ENCODE peak calls at places on chromosomes 6 and 20, in seven cellular contexts. O, L, I, D, V, X and U are unnamed samples.
A peak's percentile ranks its signal among the peaks of the same experiment; 100 is the strongest.

GRCh38 chr20:63858393-63859165 is 2.7 kb upstream of the ABHD16B start:
- DNase-seq in O (no peak), L (peak; percentile 73), I (peak; percentile 63), D (peak; percentile 67), V (peak; percentile 79), X (no peak), U (peak; percentile 62)

GRCh38 chr20:37886851-37887297 is 16.1 kb upstream of the VSTM2L start:
- DNase-seq in O (peak; percentile 64), L (peak; percentile 72), I (peak; percentile 79), D (peak; percentile 83), V (peak; percentile 32), X (no peak), U (no peak)

GRCh38 chr6:99434702-99435530 is 9.8 kb upstream of the PNISR start:
- DNase-seq in O (no peak), L (no peak), I (no peak), D (no peak), V (peak; percentile 51), X (no peak), U (no peak)

GRCh38 chr6:5025911-5026819 is 22.3 kb upstream of the RPP40 start:
- DNase-seq in O (peak; percentile 44), L (peak; percentile 61), I (peak; percentile 58), D (peak; percentile 65), V (peak; percentile 68), X (peak; percentile 87), U (peak; percentile 77)

GRCh38 chr6:33627876-33628275 is 6.8 kb downstream of the ITPR3 start:
- DNase-seq in O (no peak), L (no peak), I (no peak), D (no peak), V (no peak), X (no peak), U (no peak)

GRCh38 chr6:31574106-31575061 is 981 bp upstream of the TNF start:
- DNase-seq in O (no peak), L (no peak), I (no peak), D (peak; percentile 26), V (no peak), X (no peak), U (no peak)

GRCh38 chr6:3151705-3152104 is 5.6 kb downstream of the TUBB2A start:
- DNase-seq in O (no peak), L (no peak), I (no peak), D (no peak), V (no peak), X (no peak), U (no peak)

GRCh38 chr6:28789553-28790083 is 134.2 kb downstream of the TRIM27 start:
- DNase-seq in O (no peak), L (no peak), I (no peak), D (no peak), V (peak; percentile 61), X (no peak), U (no peak)

GRCh38 chr6:31205638-31206037 is 35.2 kb upstream of the POU5F1 start:
- DNase-seq in O (no peak), L (no peak), I (no peak), D (no peak), V (no peak), X (no peak), U (no peak)

GRCh38 chr6:13653296-13653695 is 38.2 kb downstream of the NOL7 start:
- DNase-seq in O (no peak), L (no peak), I (no peak), D (no peak), V (no peak), X (no peak), U (no peak)

GRCh38 chr6:113697642-113698410 is 159.3 kb upstream of the MARCKS start:
- DNase-seq in O (no peak), L (no peak), I (no peak), D (no peak), V (peak; percentile 86), X (no peak), U (no peak)

GRCh38 chr6:113693866-113694265 is 163.3 kb upstream of the MARCKS start:
- DNase-seq in O (no peak), L (no peak), I (no peak), D (no peak), V (no peak), X (no peak), U (no peak)

GRCh38 chr6:113694278-113695077 is 162.7 kb upstream of the MARCKS start:
- DNase-seq in O (no peak), L (no peak), I (no peak), D (no peak), V (peak; percentile 49), X (no peak), U (no peak)

GRCh38 chr6:113696960-113697359 is 160.2 kb upstream of the MARCKS start:
- DNase-seq in O (no peak), L (no peak), I (no peak), D (no peak), V (no peak), X (no peak), U (no peak)

GRCh38 chr6:113695506-113695905 is 161.6 kb upstream of the MARCKS start:
- DNase-seq in O (no peak), L (no peak), I (no peak), D (no peak), V (peak; percentile 95), X (no peak), U (no peak)
- H3K4me1 ChIP-seq in O (no peaks in the 10 kb centered on the region), L (no peaks in the 10 kb centered on the region), I (peaks cover 3% of the 10 kb centered on the region), D (no peaks in the 10 kb centered on the region), V (no peaks in the 10 kb centered on the region), X (no peaks in the 10 kb centered on the region), U (no peaks in the 10 kb centered on the region)

GRCh38 chr20:404088-404487 is 4.0 kb upstream of the RBCK1 start:
- DNase-seq in O (no peak), L (no peak), I (no peak), D (no peak), V (no peak), X (no peak), U (no peak)

GRCh38 chr20:407097-407952 is 774 bp upstream of the RBCK1 start:
- DNase-seq in O (peak; percentile 82), L (peak; percentile 83), I (peak; percentile 80), D (peak; percentile 92), V (peak; percentile 84), X (peak; percentile 92), U (peak; percentile 91)

GRCh38 chr20:407953-408842 is at the start of gene RBCK1:
- DNase-seq in O (peak; percentile 88), L (peak; percentile 88), I (peak; percentile 86), D (peak; percentile 90), V (peak; percentile 82), X (peak; percentile 95), U (peak; percentile 95)

GRCh38 chr20:408843-409696 is 971 bp downstream of the RBCK1 start:
- DNase-seq in O (no peak), L (no peak), I (no peak), D (no peak), V (no peak), X (no peak), U (no peak)

DNA sequence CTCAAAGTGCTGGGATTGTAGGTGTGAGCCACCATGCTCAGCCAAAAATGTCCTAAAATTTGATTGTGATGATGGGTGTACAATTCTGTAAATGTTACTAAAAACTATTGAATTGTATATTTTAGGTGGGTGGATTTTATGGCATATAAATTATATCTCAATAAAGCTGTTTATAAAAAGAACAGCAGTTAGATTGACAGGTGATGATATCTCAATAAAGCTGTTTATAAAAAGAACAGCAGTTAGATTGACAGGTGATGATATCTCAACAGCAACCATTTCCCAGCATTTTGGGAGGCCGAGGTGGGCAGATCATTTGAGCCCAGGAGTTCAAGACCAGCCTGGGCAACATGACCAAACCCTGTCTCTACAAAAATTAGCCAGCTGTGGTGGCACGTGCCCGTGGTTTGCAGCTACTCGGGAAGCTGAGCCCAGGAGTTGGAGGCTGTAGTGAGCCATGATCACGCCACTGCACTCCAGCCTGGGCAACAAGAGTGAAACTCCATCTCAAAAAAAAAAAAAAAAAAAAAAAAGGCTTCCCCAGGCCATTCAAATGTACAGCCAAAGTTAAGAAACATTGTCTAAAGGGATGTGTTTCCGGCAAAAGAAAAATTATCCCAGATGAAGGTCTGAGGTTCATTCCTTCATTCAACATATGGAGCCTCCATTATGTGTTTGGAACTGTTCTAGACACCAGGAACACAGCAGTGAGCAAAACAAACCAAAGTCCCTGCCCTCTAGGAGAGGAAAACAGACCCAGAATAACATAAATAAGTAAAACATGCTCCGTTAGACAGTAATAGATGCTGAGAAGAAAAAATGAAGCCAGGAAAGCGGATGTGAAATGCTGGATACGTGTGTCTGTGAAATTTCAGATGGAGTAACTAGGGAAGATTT is 1.7 kb upstream of the RBCK1 start:
- DNase-seq in O (no peak), L (no peak), I (no peak), D (no peak), V (no peak), X (no peak), U (no peak)
- H3K4me3 ChIP-seq in O (peak overlapping the region; percentile 87), L (no peak overlapping the region), I (no peak overlapping the region), D (no peak overlapping the region), V (no peak overlapping the region), X (no peak overlapping the region), U (no peak overlapping the region)

DNA sequence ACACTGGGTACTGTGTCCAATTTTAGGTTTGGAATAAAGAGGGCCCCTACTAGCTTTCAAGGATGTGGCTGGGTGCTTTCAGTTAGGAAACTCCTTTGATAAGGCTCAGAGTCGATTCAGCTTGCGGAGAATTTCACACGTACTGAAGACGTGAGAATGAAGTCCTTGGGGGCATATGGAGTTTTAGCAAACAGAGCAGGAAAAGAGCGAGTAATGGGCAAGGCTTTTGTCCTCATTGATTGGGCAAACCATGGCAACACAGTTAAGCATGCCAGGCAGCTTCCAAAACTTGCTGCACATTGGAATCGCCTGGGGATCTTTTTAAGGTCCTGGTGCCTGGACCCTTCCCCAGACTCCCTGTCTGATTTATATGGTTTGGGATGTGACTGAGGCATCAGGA is 29.2 kb downstream of the ISM1 start:
- DNase-seq in O (no peak), L (no peak), I (no peak), D (no peak), V (no peak), X (no peak), U (no peak)
- H3K4me1 ChIP-seq in O (no peaks in the 10 kb centered on the region), L (no peaks in the 10 kb centered on the region), I (peaks cover 6% of the 10 kb centered on the region), D (no peaks in the 10 kb centered on the region), V (no peaks in the 10 kb centered on the region), X (no peaks in the 10 kb centered on the region), U (no peaks in the 10 kb centered on the region)

GRCh38 chr20:33042430-33042829 is 11.0 kb downstream of the BPIFB6 start:
- DNase-seq in O (no peak), L (no peak), I (no peak), D (peak; percentile 1), V (no peak), X (no peak), U (no peak)

GRCh38 chr20:33037456-33037855 is 6.0 kb downstream of the BPIFB6 start:
- DNase-seq in O (no peak), L (no peak), I (no peak), D (peak; percentile 9), V (no peak), X (no peak), U (no peak)

GRCh38 chr20:33034901-33035492 is 3.5 kb downstream of the BPIFB6 start:
- DNase-seq in O (no peak), L (no peak), I (no peak), D (peak; percentile 11), V (no peak), X (no peak), U (no peak)

GRCh38 chr20:33034115-33034514 is 2.7 kb downstream of the BPIFB6 start:
- DNase-seq in O (no peak), L (no peak), I (no peak), D (peak; percentile 13), V (no peak), X (no peak), U (no peak)

DNA sequence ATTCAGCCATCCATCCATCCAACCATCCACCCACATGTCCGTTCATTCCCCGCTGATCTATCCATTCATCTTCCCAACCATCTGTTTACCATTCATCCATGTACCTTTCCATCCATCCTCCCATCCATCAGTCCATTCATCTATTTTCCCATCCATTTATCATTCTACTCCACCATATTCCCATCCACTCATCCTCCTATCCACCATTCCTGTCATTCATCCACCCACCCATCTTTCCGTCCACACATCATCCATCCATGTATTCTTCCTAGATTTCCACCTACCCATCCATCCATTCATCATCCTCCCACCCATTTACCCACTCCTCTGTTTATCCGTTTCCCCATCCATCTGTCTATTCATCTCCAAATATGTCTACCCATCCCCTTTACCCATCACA is 6.8 kb downstream of the BPIFB6 start:
- DNase-seq in O (no peak), L (no peak), I (no peak), D (no peak), V (no peak), X (no peak), U (no peak)
- H3K4me3 ChIP-seq in O (no peak overlapping the region), L (no peak overlapping the region), I (no peak overlapping the region), D (no peak overlapping the region), V (no peak overlapping the region), X (no peak overlapping the region), U (no peak overlapping the region)